ENCODE peak calls at places on chromosomes 16 and 17, in nine cellular contexts. W, I, Z, Q, B, K, P, F and O are unnamed samples. For H3K4me1, the result is how much of the 10 kb centered on the place peaks cover.

GRCh38 chr17:5097101-5097834 is 14.4 kb downstream of the ZNF232 start:
- DNase-seq in W (no peak), F (peak), Q (peak), P (peak), I (peak), K (no peak), B (peak), Z (no peak), O (no peak)

GRCh38 chr17:57914274-57915147 is 40.7 kb downstream of the CUEDC1 start:
- DNase-seq in W (no peak), P (no peak), Q (no peak), Z (no peak), K (no peak), B (no peak), F (no peak), I (no peak), O (no peak)

GRCh38 chr17:77204531-77204930 is 63.8 kb downstream of the SEC14L1 start:
- DNase-seq in I (no peak), P (no peak), F (no peak), Q (no peak), B (no peak), W (no peak), Z (no peak), K (no peak), O (no peak)

GRCh38 chr17:72634621-72635020 is 457.9 kb downstream of the SLC39A11 start:
- DNase-seq in K (no peak), I (no peak), W (peak), B (peak), Q (no peak), F (no peak), Z (no peak), P (no peak), O (no peak)

GRCh38 chr17:28675980-28676379 is 14.0 kb downstream of the SUPT6H start:
- DNase-seq in Z (no peak), I (no peak), B (no peak), W (no peak), F (no peak), Q (no peak), K (no peak), P (no peak), O (no peak)

GRCh38 chr17:51439395-51440229 is 179.3 kb downstream of the UTP18 start:
- DNase-seq in B (no peak), P (peak), K (no peak), F (no peak), W (no peak), I (no peak), Z (no peak), Q (no peak), O (no peak)

GRCh38 chr17:10681866-10682446 is 15.4 kb downstream of the SCO1 start:
- DNase-seq in Q (no peak), I (no peak), K (peak), W (no peak), B (no peak), Z (no peak), F (no peak), P (no peak), O (no peak)

GRCh38 chr17:65121916-65122821 is 15.0 kb upstream of the RGS9 start:
- DNase-seq in K (no peak), W (peak), Z (no peak), Q (no peak), P (no peak), B (no peak), I (no peak), F (no peak), O (no peak)

GRCh38 chr16:85303354-85303883 is 191.1 kb upstream of the CIBAR2 start:
- DNase-seq in I (peak), P (no peak), W (peak), Q (peak), K (no peak), Z (peak), B (peak), F (peak), O (no peak)

GRCh38 chr17:48611681-48612455 is 1.1 kb upstream of the HOXB7 start:
- DNase-seq in P (no peak), F (no peak), I (no peak), B (no peak), K (no peak), Z (no peak), Q (no peak), W (no peak), O (no peak)

GRCh38 chr16:4682616-4683254 is 10.6 kb upstream of the NUDT16L1 start:
- DNase-seq in Q (peak), B (no peak), P (peak), W (peak), F (peak), I (no peak), Z (no peak), K (peak), O (no peak)

GRCh38 chr17:63571632-63572310 is 21.5 kb downstream of the DCAF7 start:
- DNase-seq in Q (no peak), B (no peak), Z (no peak), F (no peak), I (no peak), K (peak), W (no peak), P (no peak), O (peak)

GRCh38 chr16:3198334-3199072 is 10.5 kb downstream of the OR1F1 start:
- DNase-seq in Q (no peak), F (no peak), K (no peak), I (no peak), B (no peak), Z (no peak), W (no peak), P (no peak), O (no peak)

GRCh38 chr17:71398706-71399620 is 721.9 kb upstream of the SOX9 start:
- DNase-seq in Q (no peak), W (no peak), P (no peak), I (no peak), K (no peak), Z (no peak), B (no peak), F (no peak), O (no peak)

GRCh38 chr16:68049448-68049847 is 26.4 kb downstream of the DUS2 start:
- DNase-seq in W (no peak), P (no peak), Q (no peak), Z (no peak), F (no peak), B (no peak), K (no peak), I (no peak), O (no peak)

GRCh38 chr16:21001262-21001661 is 100.7 kb downstream of the LYRM1 start:
- DNase-seq in Z (peak), Q (no peak), F (no peak), I (no peak), P (peak), K (peak), B (peak), W (peak), O (peak)

GRCh38 chr16:47258874-47259461 is 115.2 kb upstream of the NETO2 start:
- DNase-seq in W (peak), Z (peak), I (no peak), F (no peak), Q (no peak), P (peak), K (peak), B (no peak), O (no peak)

GRCh38 chr16:23400387-23400930 is 52.5 kb downstream of the COG7 start:
- DNase-seq in B (no peak), Q (no peak), W (no peak), F (no peak), Z (no peak), P (no peak), K (no peak), I (no peak), O (no peak)

GRCh38 chr17:72342582-72343527 is 222.0 kb downstream of the SOX9 start:
- DNase-seq in K (no peak), W (no peak), P (peak), I (peak), F (no peak), Q (peak), Z (no peak), B (no peak), O (no peak)

GRCh38 chr16:48720266-48720665 is 110.3 kb upstream of the N4BP1 start:
- DNase-seq in K (peak), Z (no peak), B (no peak), Q (no peak), I (no peak), P (no peak), W (peak), F (no peak), O (no peak)

GRCh38 chr16:87178977-87179376 is 138.2 kb downstream of the C16orf95 start:
- DNase-seq in W (no peak), Q (peak), Z (no peak), I (peak), B (no peak), F (no peak), K (peak), P (no peak), O (no peak)

GRCh38 chr17:72476575-72476986 is 355.8 kb downstream of the SOX9 start:
- DNase-seq in K (no peak), F (no peak), W (no peak), B (no peak), I (no peak), Q (no peak), P (no peak), Z (no peak), O (no peak)

GRCh38 chr17:71460943-71461342 is 659.9 kb upstream of the SOX9 start:
- DNase-seq in P (peak), F (no peak), Q (no peak), W (peak), Z (no peak), K (peak), I (no peak), B (peak), O (no peak)

GRCh38 chr17:9240659-9241370 is 219.5 kb downstream of the NTN1 start:
- DNase-seq in P (no peak), K (peak), B (peak), Q (peak), Z (no peak), W (no peak), I (peak), F (no peak), O (no peak)

GRCh38 chr16:3949287-3949686 is 68.8 kb upstream of the CREBBP start:
- DNase-seq in W (no peak), P (peak), Z (no peak), K (no peak), F (no peak), I (no peak), Q (peak), B (no peak), O (no peak)

DNA sequence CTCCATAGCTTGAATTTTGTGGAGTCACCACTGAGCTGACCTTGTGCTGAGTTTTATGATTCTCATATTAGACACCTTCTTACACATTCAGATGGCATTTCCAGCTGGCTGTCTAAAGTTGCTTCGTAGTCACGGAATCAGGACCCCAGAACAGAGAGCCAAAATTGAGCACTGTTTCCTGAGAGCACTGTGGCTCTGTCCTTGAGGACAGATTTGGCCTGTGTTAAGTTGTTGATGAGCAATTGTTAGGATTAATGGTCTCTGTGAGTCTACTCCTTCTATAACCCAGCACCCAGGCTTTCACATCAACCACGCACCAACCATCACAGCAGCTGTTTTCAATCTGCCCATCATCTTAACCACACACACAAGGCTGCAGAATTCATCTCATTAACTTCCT is 277.5 kb upstream of the HSBP1 start:
- DNase-seq in Q (no peak), B (no peak), Z (no peak), I (no peak), W (no peak), F (no peak), K (peak), P (no peak), O (no peak)
- H3K4me1 ChIP-seq in Q (under half), B (under half), Z (under half), I (under half), W (under half), F (under half), K (under half), P (under half), O (under half)

DNA sequence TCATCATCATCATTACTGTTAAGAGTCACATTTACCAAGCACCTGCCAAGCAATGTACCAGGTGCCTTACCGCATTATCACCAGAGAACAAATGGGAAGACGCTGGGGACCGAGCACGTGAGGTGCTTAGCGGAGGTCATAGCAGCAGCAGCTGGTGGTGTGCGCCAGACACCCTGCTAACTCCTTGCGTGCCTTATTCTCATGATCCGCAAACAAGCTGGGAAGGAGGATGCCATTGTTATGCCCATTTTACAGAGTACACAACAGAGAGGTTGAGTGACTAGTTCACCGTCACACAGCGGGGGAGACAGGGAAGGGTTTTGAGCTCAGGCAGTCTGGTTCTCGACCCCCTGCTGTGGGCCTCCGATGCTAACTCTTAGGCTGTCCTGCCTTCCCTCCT is 7.3 kb downstream of the ATP2A3 start:
- DNase-seq in I (no peak), K (no peak), Z (no peak), P (no peak), B (no peak), F (peak), Q (no peak), W (no peak), O (no peak)
- H3K4me1 ChIP-seq in I (under half), K (under half), Z (under half), P (under half), B (under half), F (under half), Q (under half), W (under half), O (under half)

GRCh38 chr16:73051903-73052302 is 4.0 kb upstream of the ZFHX3 start:
- DNase-seq in F (no peak), Q (no peak), I (no peak), Z (no peak), K (no peak), B (no peak), P (no peak), W (no peak), O (no peak)
- H3K4me1 ChIP-seq in F (under half), Q (under half), I (under half), Z (half or more), K (under half), B (under half), P (half or more), W (under half), O (under half)

GRCh38 chr17:83034525-83034924 is 44.9 kb upstream of the METRNL start:
- DNase-seq in Z (no peak), F (no peak), B (no peak), K (no peak), P (no peak), I (no peak), Q (no peak), W (no peak), O (no peak)

GRCh38 chr17:83031321-83031945 is 48.0 kb upstream of the METRNL start:
- DNase-seq in P (no peak), I (no peak), K (no peak), F (no peak), B (no peak), Z (no peak), W (no peak), Q (no peak), O (no peak)

GRCh38 chr17:83035722-83036121 is 43.7 kb upstream of the METRNL start:
- DNase-seq in Q (no peak), I (no peak), Z (no peak), P (no peak), B (no peak), W (no peak), K (no peak), F (no peak), O (no peak)

GRCh38 chr17:83030432-83030831 is 49.0 kb upstream of the METRNL start:
- DNase-seq in F (no peak), P (no peak), B (no peak), Q (no peak), Z (no peak), K (no peak), W (no peak), I (no peak), O (no peak)

GRCh38 chr17:83032781-83033180 is 46.6 kb upstream of the METRNL start:
- DNase-seq in I (no peak), Q (no peak), K (no peak), W (no peak), F (no peak), Z (no peak), P (no peak), B (no peak), O (no peak)
- H3K4me1 ChIP-seq in I (under half), Q (under half), K (under half), W (under half), F (under half), Z (under half), P (under half), B (under half), O (under half)

GRCh38 chr17:19654901-19655300 is 6.3 kb downstream of the ALDH3A2 start:
- DNase-seq in I (no peak), P (no peak), W (no peak), K (no peak), Z (no peak), Q (no peak), B (no peak), F (no peak), O (no peak)
- H3K4me1 ChIP-seq in I (under half), P (under half), W (under half), K (under half), Z (under half), Q (under half), B (under half), F (under half), O (under half)

DNA sequence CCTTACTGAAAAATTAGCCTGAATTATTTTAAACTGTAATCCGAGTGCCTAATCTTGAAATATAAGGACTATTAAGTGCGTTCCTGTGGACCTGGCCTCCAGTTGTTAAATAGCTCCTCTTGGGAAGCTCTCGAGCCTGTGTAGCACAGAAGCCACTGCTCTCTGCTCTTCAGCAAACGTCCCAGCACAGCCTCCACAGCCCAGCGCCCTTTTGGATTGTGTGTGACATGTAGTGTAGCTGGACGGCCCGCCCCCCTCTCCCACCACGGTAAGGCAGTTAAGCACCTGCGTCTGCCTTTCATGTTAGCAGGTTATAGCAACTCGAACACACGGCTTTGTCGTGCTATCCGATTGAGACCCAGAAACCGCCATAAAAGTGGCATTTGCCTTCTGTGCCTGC is 79.2 kb upstream of the CHMP6 start:
- DNase-seq in F (no peak), I (no peak), W (no peak), Z (no peak), K (no peak), Q (no peak), B (no peak), P (no peak), O (no peak)
- H3K4me1 ChIP-seq in F (under half), I (under half), W (under half), Z (under half), K (under half), Q (under half), B (under half), P (under half), O (under half)

DNA sequence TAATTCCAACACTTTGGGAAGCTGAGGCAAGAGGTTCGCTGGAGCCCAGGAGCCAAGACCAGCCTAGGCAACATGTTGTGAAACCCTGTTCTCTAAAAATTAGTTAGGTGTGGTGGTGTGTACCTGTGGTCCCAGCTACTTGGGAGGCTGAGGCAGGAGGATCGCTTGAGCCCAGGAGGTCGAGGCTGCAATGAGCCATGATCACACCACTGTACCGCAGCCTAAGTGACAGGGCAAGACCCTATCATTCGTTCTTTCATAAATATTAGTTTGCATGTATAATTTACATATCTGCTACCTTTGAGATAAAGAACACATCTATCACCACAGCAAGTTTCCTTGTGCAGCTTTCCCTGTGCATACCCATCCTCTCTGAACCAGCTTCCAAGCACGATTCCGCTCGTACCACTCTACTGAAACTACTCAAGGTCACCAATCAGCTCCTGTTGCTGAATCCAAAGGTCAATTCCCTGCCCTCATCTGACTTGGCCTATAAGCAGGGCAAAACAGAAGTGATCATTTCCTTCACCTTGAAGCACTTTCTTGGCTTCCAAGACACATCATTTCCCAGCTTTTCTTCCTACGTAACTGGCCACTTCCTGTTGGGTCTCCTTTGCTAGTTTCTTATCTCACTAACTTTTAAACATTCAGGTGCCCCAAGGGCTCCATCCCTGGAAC is 49.1 kb downstream of the GRB2 start:
- DNase-seq in K (no peak), P (no peak), I (no peak), Q (no peak), W (no peak), B (no peak), F (no peak), Z (no peak), O (no peak)
- H3K4me1 ChIP-seq in K (under half), P (under half), I (under half), Q (under half), W (under half), B (under half), F (under half), Z (under half), O (under half)

GRCh38 chr17:59037960-59038359 is 68.7 kb downstream of the TRIM37 start:
- DNase-seq in Q (no peak), B (no peak), P (no peak), Z (no peak), I (no peak), K (no peak), F (no peak), W (no peak), O (no peak)
- H3K4me1 ChIP-seq in Q (under half), B (under half), P (under half), Z (under half), I (under half), K (under half), F (under half), W (under half), O (under half)